ENCODE peak calls at places on chromosomes 6 and 20, in six cellular contexts. W, L, A, N, S and Y are unnamed samples.
A peak's percentile ranks its signal among the peaks of the same experiment; 100 is the strongest.

GRCh38 chr6:127247114-127248096 is 19.3 kb upstream of the RNF146 start:
- DNase-seq in S (no peak), A (no peak), W (no peak), N (no peak), L (no peak), Y (no peak)

GRCh38 chr6:148513145-148514071 is 170.8 kb downstream of the SASH1 start:
- DNase-seq in W (no peak), N (no peak), S (no peak), A (no peak), L (no peak), Y (no peak)

GRCh38 chr20:11140359-11140758 is 466.6 kb upstream of the JAG1 start:
- DNase-seq in A (peak; percentile 97), W (no peak), S (no peak), L (no peak), N (peak; percentile 84), Y (no peak)

GRCh38 chr20:5535211-5535756 is 214.9 kb upstream of the SHLD1 start:
- DNase-seq in N (peak; percentile 96), L (no peak), S (no peak), A (peak; percentile 93), W (no peak), Y (no peak)

GRCh38 chr20:19909696-19910095 is 107.5 kb upstream of the NAA20 start:
- DNase-seq in N (peak; percentile 71), L (peak; percentile 35), A (no peak), W (no peak), S (peak; percentile 20), Y (no peak)

GRCh38 chr6:133646021-133646682 is 242.8 kb upstream of the TCF21 start:
- DNase-seq in A (peak; percentile 94), S (no peak), W (no peak), N (peak; percentile 56), L (no peak), Y (no peak)

GRCh38 chr6:92354270-92354831 is 1065.0 kb downstream of the EPHA7 start:
- DNase-seq in W (no peak), S (peak; percentile 12), L (no peak), A (no peak), N (no peak), Y (no peak)

GRCh38 chr6:19697744-19698290 is 139.4 kb upstream of the ID4 start:
- DNase-seq in W (no peak), S (no peak), A (peak; percentile 75), L (no peak), N (peak; percentile 57), Y (no peak)

GRCh38 chr6:110329729-110330436 is 28.3 kb downstream of the METTL24 start:
- DNase-seq in A (peak; percentile 43), L (no peak), S (no peak), N (no peak), W (no peak), Y (no peak)